ENCODE peak calls at places on chromosomes 11 and 22, in four cellular contexts. L, R, O and V are unnamed samples.

GRCh38 chr11:128201801-128202200 is 385.6 kb downstream of the ETS1 start:
- DNase-seq in L (no peak), R (no peak), O (no peak), V (no peak)

GRCh38 chr11:79332017-79332416 is 108.8 kb downstream of the TENM4 start:
- DNase-seq in L (no peak), R (no peak), O (no peak), V (no peak)

GRCh38 chr11:21615871-21616270 is 577.0 kb upstream of the ANO5 start:
- DNase-seq in O (no peak), R (no peak), L (no peak), V (no peak)

GRCh38 chr22:42717197-42717967 is 3.3 kb downstream of the A4GALT start:
- DNase-seq in L (no peak), O (no peak), R (no peak), V (no peak)

GRCh38 chr22:37254206-37254866 is 10.3 kb upstream of the RAC2 start:
- DNase-seq in R (no peak), L (peak), O (peak), V (no peak)

GRCh38 chr11:11987503-11988022 is 20.9 kb downstream of the DKK3 start:
- DNase-seq in O (no peak), R (no peak), L (peak), V (no peak)

GRCh38 chr11:121890377-121890776 is 225.6 kb downstream of the BLID start:
- DNase-seq in L (no peak), O (no peak), R (peak), V (no peak)

GRCh38 chr11:116837231-116838091 is at the start of gene APOA1:
- DNase-seq in L (no peak), R (no peak), O (no peak), V (no peak)

GRCh38 chr22:49699928-49700498 is 127.7 kb downstream of the BRD1 start:
- DNase-seq in L (no peak), R (no peak), O (no peak), V (no peak)

GRCh38 chr22:26615149-26615548 is 2.7 kb downstream of the CRYBB1 start:
- DNase-seq in L (no peak), R (no peak), O (no peak), V (no peak)

GRCh38 chr22:49021926-49022815 is 805.5 kb downstream of the BRD1 start:
- DNase-seq in R (no peak), O (no peak), L (no peak), V (no peak)